ENCODE peak calls at places on chromosomes 4 and X, in six cellular contexts. F, H, L, I, A and S are unnamed samples. For H3K9me3, the result is how much of the 10 kb centered on the place peaks cover.

GRCh38 chr4:141548791-141549190 is 87.6 kb upstream of the IL15 start:
- DNase-seq in L (peak), A (no peak), I (no peak), H (no peak), F (no peak), S (no peak)

GRCh38 chrX:12702509-12703091 is 88.6 kb upstream of the PRPS2 start:
- DNase-seq in F (no peak), I (no peak), H (no peak), A (no peak), L (no peak), S (no peak)

GRCh38 chr4:140293979-140294378 is 79.5 kb upstream of the SCOC start:
- DNase-seq in I (no peak), H (no peak), A (no peak), F (no peak), L (no peak), S (no peak)

GRCh38 chrX:20796450-20796849 is 529.7 kb upstream of the RPS6KA3 start:
- DNase-seq in L (no peak), H (no peak), F (no peak), A (no peak), I (no peak), S (no peak)

GRCh38 chr4:180134116-180134866 is 2108.9 kb upstream of the TENM3 start:
- DNase-seq in I (no peak), F (no peak), H (peak), A (no peak), L (no peak), S (peak)

GRCh38 chrX:38220024-38220935 is at the start of gene SRPX:
- DNase-seq in A (peak), H (peak), I (peak), F (peak), L (peak), S (peak)

GRCh38 chr4:26086621-26087068 is 172.6 kb downstream of the SMIM20 start:
- DNase-seq in L (no peak), H (no peak), I (no peak), A (no peak), F (no peak), S (peak)

GRCh38 chr4:109027016-109027500 is 264.2 kb upstream of the ETNPPL start:
- DNase-seq in F (no peak), A (no peak), H (no peak), I (no peak), L (no peak), S (no peak)

GRCh38 chrX:155888139-155888538 is 7.0 kb downstream of the VAMP7 start:
- DNase-seq in H (no peak), L (peak), A (no peak), I (no peak), F (no peak), S (no peak)

GRCh38 chr4:86055898-86056297 is 304.0 kb downstream of the MAPK10 start:
- DNase-seq in L (peak), I (no peak), H (no peak), A (no peak), F (no peak), S (no peak)

GRCh38 chr4:19700951-19701350 is 550.8 kb upstream of the SLIT2 start:
- DNase-seq in I (no peak), H (no peak), L (peak), F (no peak), A (no peak), S (no peak)

GRCh38 chr4:11338990-11339782 is 89.5 kb downstream of the HS3ST1 start:
- DNase-seq in H (no peak), L (no peak), F (no peak), I (no peak), A (no peak), S (no peak)

GRCh38 chrX:15579778-15580747 is 20.7 kb downstream of the ACE2 start:
- DNase-seq in A (no peak), H (peak), L (no peak), F (no peak), I (peak), S (peak)

GRCh38 chrX:105460366-105460765 is 239.9 kb upstream of the TEX13A start:
- DNase-seq in L (no peak), A (no peak), H (no peak), I (no peak), F (no peak), S (no peak)

GRCh38 chrX:117538441-117539418 is 577.9 kb downstream of the KLHL13 start:
- DNase-seq in F (no peak), H (no peak), A (no peak), L (no peak), I (no peak), S (no peak)

GRCh38 chr4:102525099-102525498 is 23.9 kb downstream of the NFKB1 start:
- DNase-seq in I (no peak), H (no peak), F (no peak), A (no peak), L (peak), S (no peak)

GRCh38 chrX:275967-276587 is 5.1 kb upstream of the PLCXD1 start:
- DNase-seq in I (peak), L (peak), A (peak), F (peak), H (peak), S (peak)

GRCh38 chrX:41922694-41923171 is 621 bp downstream of the CASK start:
- DNase-seq in H (no peak), F (no peak), L (peak), A (peak), I (peak), S (peak)

GRCh38 chr4:13905543-13905942 is 278.0 kb upstream of the BOD1L1 start:
- DNase-seq in A (no peak), I (no peak), F (no peak), L (peak), H (no peak), S (no peak)

GRCh38 chr4:40564004-40564403 is 65.7 kb downstream of the RBM47 start:
- DNase-seq in A (no peak), F (no peak), L (peak), H (peak), I (peak), S (no peak)

GRCh38 chrX:145394344-145394743 is 147.0 kb downstream of the SPANXN1 start:
- DNase-seq in F (no peak), H (no peak), L (no peak), A (no peak), I (no peak), S (no peak)
- H3K9me3 ChIP-seq in F (under half), H (under half), L (under half), A (under half), I (under half), S (under half)

GRCh38 chrX:131704136-131704695 is 160.3 kb downstream of the OR13H1 start:
- DNase-seq in F (peak), I (peak), L (peak), H (peak), A (peak), S (no peak)

GRCh38 chrX:131709553-131709952 is 165.7 kb downstream of the OR13H1 start:
- DNase-seq in H (no peak), F (no peak), A (no peak), I (no peak), L (no peak), S (no peak)

DNA sequence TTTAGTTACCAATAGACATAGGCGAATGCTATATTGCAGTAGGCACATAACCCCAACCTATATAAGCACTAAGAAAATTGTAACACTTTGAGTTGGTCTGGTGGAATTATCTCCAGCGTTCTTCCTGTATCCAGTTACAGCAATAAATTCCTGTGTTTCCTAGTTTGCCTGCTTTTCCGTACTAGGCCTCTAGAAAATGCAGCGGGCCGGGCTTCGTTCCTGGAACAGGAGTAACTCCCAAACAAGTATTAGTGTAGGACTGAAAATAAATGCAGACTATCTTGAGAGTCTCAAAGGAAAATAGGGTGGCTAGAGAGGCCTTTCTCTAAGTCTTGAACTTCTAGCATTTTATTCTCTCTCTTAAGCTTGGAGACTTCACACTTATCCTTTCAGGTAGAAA is 159.8 kb downstream of the OR13H1 start:
- DNase-seq in A (no peak), F (no peak), I (no peak), L (no peak), H (no peak), S (no peak)
- H3K9me3 ChIP-seq in A (under half), F (under half), I (under half), L (under half), H (under half), S (under half)

GRCh38 chrX:31165241-31166035 is 93.6 kb upstream of the FTHL17 start:
- DNase-seq in I (no peak), H (no peak), A (no peak), F (no peak), L (peak), S (no peak)

GRCh38 chrX:31166416-31166815 is 94.6 kb upstream of the FTHL17 start:
- DNase-seq in A (no peak), F (no peak), L (no peak), H (no peak), I (no peak), S (no peak)

GRCh38 chrX:31168596-31168995 is 96.8 kb upstream of the FTHL17 start:
- DNase-seq in A (no peak), I (no peak), F (no peak), H (no peak), L (no peak), S (no peak)

GRCh38 chrX:31166832-31167231 is 95.0 kb upstream of the FTHL17 start:
- DNase-seq in A (no peak), H (no peak), L (no peak), F (no peak), I (no peak), S (no peak)

GRCh38 chrX:31170792-31171191 is 99.0 kb upstream of the FTHL17 start:
- DNase-seq in H (no peak), F (no peak), L (no peak), I (no peak), A (no peak), S (no peak)
- H3K9me3 ChIP-seq in H (under half), F (under half), L (under half), I (under half), A (under half), S (under half)

DNA sequence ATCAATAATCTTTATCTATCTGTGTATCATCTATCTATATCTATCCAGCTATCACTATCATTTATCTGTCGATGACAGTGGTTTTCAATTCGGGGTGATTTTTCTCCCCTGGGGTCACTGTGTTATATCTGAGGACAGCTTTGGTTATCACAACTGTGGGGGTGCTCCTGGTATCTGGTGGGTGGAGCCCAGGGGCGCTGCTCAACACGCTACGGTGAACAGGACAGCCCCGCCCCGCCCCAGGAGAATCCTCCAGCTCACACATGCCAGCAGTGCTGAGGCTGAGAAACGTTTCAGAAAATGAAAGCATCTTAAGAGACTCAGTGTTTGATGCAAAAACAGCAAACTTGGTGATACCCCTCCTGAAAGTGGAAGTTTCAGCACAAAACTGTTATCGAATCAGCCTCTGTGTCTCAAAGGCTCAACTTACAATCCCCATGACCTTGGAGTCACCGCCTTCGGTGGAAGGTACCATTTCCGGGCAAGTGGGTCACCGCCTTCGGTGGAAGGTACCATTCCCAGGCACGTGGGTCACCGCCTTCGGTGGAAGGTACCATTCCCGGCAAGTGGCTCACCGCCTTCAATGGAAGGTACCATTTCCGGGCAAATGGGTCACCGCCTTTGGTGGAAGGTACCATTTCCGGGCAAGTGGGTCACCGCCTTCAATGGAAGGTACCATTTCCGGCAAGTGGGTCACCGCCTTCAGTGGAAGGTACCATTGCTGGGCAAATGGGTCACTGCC is 315.3 kb downstream of the DHRSX start:
- DNase-seq in I (no peak), A (no peak), H (no peak), L (no peak), F (no peak), S (no peak)
- H3K9me3 ChIP-seq in I (under half), A (under half), H (under half), L (under half), F (under half), S (under half)

DNA sequence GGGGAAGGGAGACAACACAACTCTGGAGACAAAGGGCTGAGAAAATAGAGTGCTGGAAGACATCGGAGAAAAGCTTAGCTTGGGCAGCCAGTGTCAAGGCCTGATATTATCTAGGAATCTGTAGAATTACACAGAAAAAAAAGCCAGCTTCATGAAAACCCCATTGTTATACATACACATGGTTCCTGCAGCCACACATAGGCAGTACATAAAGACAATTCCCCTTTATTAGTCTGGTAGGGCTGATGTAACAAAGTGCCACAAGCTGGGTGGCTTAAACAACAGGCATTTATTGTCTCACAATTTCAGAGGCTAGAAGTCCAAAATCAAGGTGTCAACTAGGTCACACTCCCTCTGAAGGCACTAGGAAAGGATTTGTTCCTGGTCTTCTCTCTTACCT is 503.5 kb downstream of the MID1IP1 start:
- DNase-seq in F (no peak), H (no peak), A (no peak), I (no peak), L (no peak), S (no peak)
- H3K9me3 ChIP-seq in F (under half), H (under half), A (under half), I (under half), L (under half), S (under half)